ENCODE peak calls at places on chromosomes 2 and 18, in five cellular contexts. G is Peyer's patch, Z is lower lobe of right lung, S is AG04450, W is caudate nucleus. V is an unnamed sample.

GRCh38 chr2:119841550-119841949 is 81.8 kb downstream of the PTPN4 start:
- DNase-seq in G (no peak), Z (no peak), S (no peak), W (no peak), V (no peak)

GRCh38 chr18:34493566-34494358 is 216.3 kb upstream of the DTNA start:
- DNase-seq in G (no peak), Z (peak), S (no peak), W (no peak), V (no peak)

GRCh38 chr2:34241905-34242740 is 643.0 kb upstream of the FAM98A start:
- DNase-seq in G (no peak), Z (no peak), S (no peak), W (no peak), V (no peak)

GRCh38 chr2:31200972-31201371 is 16.3 kb downstream of the CAPN14 start:
- DNase-seq in G (no peak), Z (no peak), S (no peak), W (no peak), V (no peak)

GRCh38 chr18:48573632-48574293 is 34.9 kb downstream of the CTIF start:
- DNase-seq in G (no peak), Z (no peak), S (no peak), W (no peak), V (no peak)

GRCh38 chr18:8800445-8800844 is 95.1 kb downstream of the MTCL1 start:
- DNase-seq in G (no peak), Z (no peak), S (peak), W (no peak), V (no peak)

GRCh38 chr2:26068602-26069298 is 34.9 kb downstream of the RAB10 start:
- DNase-seq in G (no peak), Z (no peak), S (peak), W (no peak), V (peak)

GRCh38 chr2:118013221-118013723 is 598 bp downstream of the CCDC93 start:
- DNase-seq in G (peak), Z (peak), S (no peak), W (no peak), V (peak)

GRCh38 chr2:105283532-105283931 is 42.0 kb downstream of the GPR45 start:
- DNase-seq in G (no peak), Z (no peak), S (no peak), W (no peak), V (no peak)

GRCh38 chr2:28413152-28413895 is 20.7 kb downstream of the FOSL2 start:
- DNase-seq in G (peak), Z (no peak), S (no peak), W (no peak), V (no peak)

DNA sequence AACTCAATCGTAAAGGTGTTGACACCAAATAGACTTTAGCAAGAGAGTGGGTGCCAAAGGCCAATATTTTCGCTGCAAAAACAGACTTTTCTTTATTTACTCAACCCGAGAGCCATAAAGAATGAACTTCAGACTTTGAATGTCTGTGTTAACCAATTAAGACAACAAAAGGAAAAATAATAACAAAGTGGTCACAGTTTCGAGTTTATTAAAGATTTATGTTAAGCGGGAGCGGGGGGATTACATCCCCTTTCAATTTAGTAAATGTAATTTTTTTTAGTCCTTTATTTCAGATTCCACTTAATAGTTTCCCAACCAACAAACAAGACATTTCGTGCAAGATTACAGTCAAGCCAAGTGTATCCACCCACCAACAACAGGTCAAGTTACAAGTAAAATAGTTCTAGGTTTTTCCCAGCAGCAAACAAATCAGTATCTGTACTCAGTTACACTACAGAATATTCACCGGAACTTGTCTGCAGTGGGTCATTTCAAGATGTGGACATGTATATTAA is 9.0 kb downstream of the CDH2 start:
- DNase-seq in G (no peak), Z (no peak), S (no peak), W (no peak), V (no peak)
- H3K27ac ChIP-seq in G (no peak), Z (no peak), S (no peak), W (no peak), V (no peak)

GRCh38 chr2:215833531-215834162 is 179.7 kb downstream of the MREG start:
- DNase-seq in G (no peak), Z (no peak), S (peak), W (no peak), V (no peak)
- H3K27ac ChIP-seq in G (no peak), Z (no peak), S (no peak), W (peak), V (no peak)

GRCh38 chr2:45184606-45185005 is 175.4 kb upstream of the SIX2 start:
- DNase-seq in G (no peak), Z (no peak), S (no peak), W (no peak), V (no peak)
- H3K27ac ChIP-seq in G (no peak), Z (no peak), S (no peak), W (no peak), V (no peak)

GRCh38 chr2:220000080-220000479 is 372.6 kb downstream of the SLC4A3 start:
- DNase-seq in G (no peak), Z (no peak), S (no peak), W (no peak), V (no peak)
- H3K27ac ChIP-seq in G (no peak), Z (no peak), S (no peak), W (no peak), V (no peak)

GRCh38 chr2:79723830-79724229 is 211.0 kb downstream of the CTNNA2 start:
- DNase-seq in G (no peak), Z (no peak), S (peak), W (no peak), V (no peak)
- H3K27ac ChIP-seq in G (no peak), Z (no peak), S (peak), W (no peak), V (no peak)

GRCh38 chr2:11124760-11125068 is 30.6 kb upstream of the SLC66A3 start:
- DNase-seq in G (no peak), Z (no peak), S (no peak), W (no peak), V (no peak)

GRCh38 chr2:11127791-11128190 is 27.5 kb upstream of the SLC66A3 start:
- DNase-seq in G (no peak), Z (no peak), S (no peak), W (no peak), V (no peak)

GRCh38 chr2:11129598-11130449 is 25.4 kb upstream of the SLC66A3 start:
- DNase-seq in G (peak), Z (peak), S (no peak), W (no peak), V (peak)

GRCh38 chr2:11131166-11131920 is 23.9 kb upstream of the SLC66A3 start:
- DNase-seq in G (no peak), Z (no peak), S (no peak), W (no peak), V (no peak)

DNA sequence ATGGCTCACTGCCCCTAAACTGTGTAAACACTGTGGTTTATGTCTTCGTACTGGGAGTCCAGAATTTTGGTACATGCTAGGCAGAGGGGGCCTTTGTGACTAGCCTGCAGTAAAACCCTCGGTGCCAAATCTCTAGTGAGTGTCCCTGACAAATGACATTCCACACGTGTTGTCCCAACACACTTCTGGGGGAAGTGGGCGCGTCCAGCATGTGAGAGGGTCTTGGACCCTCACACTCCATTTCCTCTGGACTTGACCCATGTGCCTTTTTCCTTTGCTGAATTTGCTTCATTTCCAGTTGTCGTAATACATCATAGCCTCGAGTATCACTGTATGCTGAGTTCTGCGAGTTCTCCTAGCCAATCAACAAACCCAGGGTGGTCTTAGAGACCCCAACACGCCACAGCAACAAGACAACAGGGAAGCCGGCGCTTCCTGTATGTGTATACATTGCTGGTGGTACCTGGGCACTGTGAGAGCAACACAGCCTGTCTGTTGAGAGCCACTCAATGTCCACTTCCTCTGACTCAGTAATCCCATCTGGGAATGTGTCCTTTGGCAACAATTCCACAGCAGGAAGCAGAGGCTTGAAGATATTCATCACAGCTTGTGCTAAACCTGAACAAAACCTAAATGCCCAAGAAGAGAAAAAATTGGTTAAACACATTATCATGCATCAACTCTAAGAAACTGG is 26.9 kb upstream of the SLC66A3 start:
- DNase-seq in G (no peak), Z (no peak), S (no peak), W (no peak), V (no peak)
- H3K27ac ChIP-seq in G (no peak), Z (no peak), S (no peak), W (no peak), V (no peak)

DNA sequence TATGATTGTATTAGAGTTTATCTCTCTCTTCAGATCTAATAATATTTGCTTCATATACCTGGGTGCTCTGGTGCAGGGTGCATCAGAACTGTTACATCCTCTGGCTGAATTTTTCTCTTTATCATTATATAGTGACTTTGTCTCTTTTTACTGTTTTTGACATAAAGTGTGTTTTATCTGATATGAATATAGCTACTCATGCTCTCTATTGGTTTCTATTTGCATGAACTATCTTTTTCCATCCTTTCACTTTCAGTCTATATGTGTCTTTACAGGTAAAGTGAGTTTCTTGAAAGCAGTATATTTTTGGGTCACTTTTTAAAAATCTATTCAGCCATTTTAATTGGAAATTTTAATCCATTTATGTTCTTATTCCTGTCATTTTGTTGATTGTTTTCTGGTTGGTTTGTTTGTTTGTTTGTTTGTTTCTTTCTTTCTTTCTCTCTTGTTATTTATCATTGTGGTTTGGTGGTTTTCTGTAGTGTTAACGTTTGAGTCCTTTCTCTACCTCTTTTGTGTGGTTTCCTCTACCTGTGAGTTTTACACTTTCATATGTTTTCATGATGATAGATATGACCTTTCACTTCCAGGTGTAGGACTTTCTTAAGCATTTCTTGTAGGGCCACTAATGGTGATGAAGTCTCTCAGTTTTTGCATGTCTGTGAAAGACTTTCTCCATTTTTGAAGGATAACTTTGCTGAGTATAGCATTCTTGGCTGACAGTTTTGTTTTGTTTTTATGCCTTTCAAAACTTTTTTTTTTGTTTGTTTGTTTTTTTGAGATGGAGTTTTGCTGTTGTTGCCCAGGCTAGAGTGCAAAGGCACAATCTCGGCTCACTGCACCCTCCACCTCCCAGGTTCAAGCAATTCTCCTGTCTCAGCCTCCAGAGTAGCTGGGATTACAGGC is 54.9 kb downstream of the CCNT2 start:
- DNase-seq in G (no peak), Z (no peak), S (no peak), W (no peak), V (no peak)
- H3K27ac ChIP-seq in G (no peak), Z (no peak), S (no peak), W (no peak), V (no peak)

V was measured in CD4-positive, CD25-positive, alpha-beta regulatory T cell.